ENCODE peak calls at places on chromosomes 11 and 22, in four cellular contexts. X is mammary epithelial cell, B is tibial artery, T is progenitor cell of endocrine pancreas. N is an unnamed sample.

GRCh38 chr11:66278396-66279091 is 569 bp downstream of the CNIH2 start:
- DNase-seq in X (no peak), B (no peak), T (no peak), N (no peak)

GRCh38 chr11:66933508-66933907 is 24.7 kb downstream of the PC start:
- DNase-seq in X (no peak), B (no peak), T (no peak), N (no peak)

GRCh38 chr11:134275534-134276395 is at the start of gene GLB1L3:
- DNase-seq in X (peak; percentile 63), B (no peak), T (peak; percentile 22), N (no peak)

GRCh38 chr22:37529652-37530345 is 10.6 kb upstream of the CARD10 start:
- DNase-seq in X (no peak), B (no peak), T (no peak), N (no peak)

GRCh38 chr11:9017773-9018172 is 14.0 kb upstream of the NRIP3 start:
- DNase-seq in X (no peak), B (peak; percentile 71), T (no peak), N (no peak)

GRCh38 chr11:63240791-63241379 is 2.5 kb downstream of the SLC22A25 start:
- DNase-seq in X (no peak), B (no peak), T (no peak), N (no peak)

GRCh38 chr11:43989162-43989961 is 46.9 kb downstream of the C11orf96 start:
- DNase-seq in X (no peak), B (peak; percentile 51), T (no peak), N (no peak)

GRCh38 chr11:30478923-30479322 is 107.2 kb downstream of the MPPED2 start:
- DNase-seq in X (no peak), B (peak; percentile 41), T (no peak), N (no peak)

GRCh38 chr22:27438271-27438980 is 363.1 kb downstream of the MN1 start:
- DNase-seq in X (no peak), B (peak; percentile 44), T (no peak), N (peak; percentile 33)

GRCh38 chr22:33803371-33803770 is 116.9 kb downstream of the LARGE1 start:
- DNase-seq in X (peak; percentile 75), B (no peak), T (no peak), N (no peak)

GRCh38 chr22:37345863-37346514 is 63.7 kb downstream of the CYTH4 start:
- DNase-seq in X (peak; percentile 65), B (no peak), T (no peak), N (no peak)

GRCh38 chr11:67351275-67352005 is 1.9 kb downstream of the POLD4 start:
- DNase-seq in X (peak; percentile 77), B (peak; percentile 41), T (no peak), N (peak; percentile 71)

GRCh38 chr11:80815752-80816453 is 1375.1 kb upstream of the TENM4 start:
- DNase-seq in X (peak; percentile 63), B (no peak), T (no peak), N (no peak)

GRCh38 chr11:129391864-129392263 is 16.2 kb downstream of the BARX2 start:
- DNase-seq in X (no peak), B (no peak), T (no peak), N (no peak)

GRCh38 chr11:3861698-3862097 is 6.2 kb downstream of the STIM1 start:
- DNase-seq in X (no peak), B (no peak), T (no peak), N (no peak)

GRCh38 chr11:116030697-116031331 is 526.6 kb upstream of the CADM1 start:
- DNase-seq in X (no peak), B (no peak), T (no peak), N (no peak)

GRCh38 chr22:45563362-45564040 is 60.8 kb downstream of the FBLN1 start:
- DNase-seq in X (no peak), B (no peak), T (no peak), N (no peak)

GRCh38 chr11:125140251-125140650 is 24.3 kb upstream of the PKNOX2 start:
- DNase-seq in X (no peak), B (no peak), T (no peak), N (no peak)

GRCh38 chr11:120137187-120137610 is 714 bp downstream of the TRIM29 start:
- DNase-seq in X (no peak), B (peak; percentile 11), T (no peak), N (no peak)

GRCh38 chr11:77636738-77637344 is 753 bp downstream of the CLNS1A start:
- DNase-seq in X (no peak), B (no peak), T (no peak), N (no peak)

GRCh38 chr11:70046089-70046488 is 32.0 kb upstream of the ANO1 start:
- DNase-seq in X (no peak), B (no peak), T (no peak), N (no peak)

GRCh38 chr11:134038897-134039470 is 29.9 kb upstream of the JAM3 start:
- DNase-seq in X (no peak), B (no peak), T (no peak), N (no peak)

GRCh38 chr11:77074205-77074604 is 7.4 kb downstream of the CAPN5 start:
- DNase-seq in X (no peak), B (no peak), T (no peak), N (no peak)

GRCh38 chr22:39717099-39717498 is 146.5 kb downstream of the CACNA1I start:
- DNase-seq in X (no peak), B (no peak), T (no peak), N (no peak)

GRCh38 chr11:128208329-128209220 is 378.8 kb downstream of the ETS1 start:
- DNase-seq in X (peak; percentile 94), B (peak; percentile 34), T (no peak), N (no peak)

GRCh38 chr22:19523240-19524169 is 705 bp downstream of the CLDN5 start:
- DNase-seq in X (peak; percentile 26), B (no peak), T (no peak), N (no peak)

GRCh38 chr11:77252555-77253270 is 48.8 kb downstream of the GDPD4 start:
- DNase-seq in X (peak; percentile 5), B (no peak), T (no peak), N (no peak)

GRCh38 chr22:28341001-28341400 is 338.6 kb downstream of the TTC28 start:
- DNase-seq in X (peak; percentile 64), B (no peak), T (no peak), N (no peak)

GRCh38 chr11:115848080-115848479 is 343.9 kb upstream of the CADM1 start:
- DNase-seq in X (no peak), B (no peak), T (no peak), N (no peak)

GRCh38 chr11:32312206-32312817 is 123.0 kb downstream of the WT1 start:
- DNase-seq in X (no peak), B (no peak), T (no peak), N (no peak)

GRCh38 chr11:56748597-56748996 is at the start of gene OR9G4:
- DNase-seq in X (no peak), B (no peak), T (no peak), N (no peak)

GRCh38 chr11:56751480-56751879 is 3.0 kb upstream of the OR9G4 start:
- DNase-seq in X (no peak), B (no peak), T (no peak), N (no peak)

DNA sequence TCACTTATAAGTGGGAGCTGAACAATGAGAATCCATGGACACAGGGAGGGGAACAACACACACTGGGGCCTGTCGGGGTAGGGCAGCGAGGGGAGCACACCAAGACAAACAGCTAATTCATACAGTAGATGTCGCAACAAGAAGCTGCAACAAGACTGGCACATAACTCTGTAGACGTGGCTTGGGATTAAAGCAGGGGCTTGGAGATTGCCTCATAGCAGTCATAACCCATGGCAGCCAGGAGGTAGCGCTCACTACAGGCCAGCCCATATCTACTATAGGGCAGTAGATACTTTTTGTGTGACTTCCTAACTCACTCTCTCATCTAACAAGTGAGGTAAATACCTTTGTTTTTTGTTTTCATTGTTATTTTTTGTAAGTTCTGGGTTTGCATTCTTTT is 1.7 kb upstream of the OR9G4 start:
- DNase-seq in X (no peak), B (no peak), T (no peak), N (no peak)
- TF ChIP-seq CTCF in X (no peak), B (no peak), T (no peak), N (no peak)

GRCh38 chr11:85749884-85750283 is 61.1 kb downstream of the SYTL2 start:
- DNase-seq in X (no peak), B (no peak), T (no peak), N (no peak)
- TF ChIP-seq CTCF in X (no peak), B (no peak), T (no peak), N (no peak)

GRCh38 chr11:774873-775592 is 2.3 kb downstream of the GATD1 start:
- DNase-seq in X (peak; percentile 64), B (no peak), T (no peak), N (no peak)
- TF ChIP-seq CTCF in X (no peak), B (no peak), T (no peak), N (no peak)

GRCh38 chr11:14522245-14522644 is 2.1 kb upstream of the PSMA1 start:
- DNase-seq in X (no peak), B (no peak), T (no peak), N (no peak)

GRCh38 chr11:14518820-14519219 is 1.4 kb downstream of the PSMA1 start:
- DNase-seq in X (no peak), B (no peak), T (no peak), N (no peak)

GRCh38 chr11:14519692-14520085 is 497 bp downstream of the PSMA1 start:
- DNase-seq in X (no peak), B (no peak), T (no peak), N (no peak)

GRCh38 chr11:14520902-14521151 is 641 bp upstream of the PSMA1 start:
- DNase-seq in X (no peak), B (no peak), T (no peak), N (no peak)

DNA sequence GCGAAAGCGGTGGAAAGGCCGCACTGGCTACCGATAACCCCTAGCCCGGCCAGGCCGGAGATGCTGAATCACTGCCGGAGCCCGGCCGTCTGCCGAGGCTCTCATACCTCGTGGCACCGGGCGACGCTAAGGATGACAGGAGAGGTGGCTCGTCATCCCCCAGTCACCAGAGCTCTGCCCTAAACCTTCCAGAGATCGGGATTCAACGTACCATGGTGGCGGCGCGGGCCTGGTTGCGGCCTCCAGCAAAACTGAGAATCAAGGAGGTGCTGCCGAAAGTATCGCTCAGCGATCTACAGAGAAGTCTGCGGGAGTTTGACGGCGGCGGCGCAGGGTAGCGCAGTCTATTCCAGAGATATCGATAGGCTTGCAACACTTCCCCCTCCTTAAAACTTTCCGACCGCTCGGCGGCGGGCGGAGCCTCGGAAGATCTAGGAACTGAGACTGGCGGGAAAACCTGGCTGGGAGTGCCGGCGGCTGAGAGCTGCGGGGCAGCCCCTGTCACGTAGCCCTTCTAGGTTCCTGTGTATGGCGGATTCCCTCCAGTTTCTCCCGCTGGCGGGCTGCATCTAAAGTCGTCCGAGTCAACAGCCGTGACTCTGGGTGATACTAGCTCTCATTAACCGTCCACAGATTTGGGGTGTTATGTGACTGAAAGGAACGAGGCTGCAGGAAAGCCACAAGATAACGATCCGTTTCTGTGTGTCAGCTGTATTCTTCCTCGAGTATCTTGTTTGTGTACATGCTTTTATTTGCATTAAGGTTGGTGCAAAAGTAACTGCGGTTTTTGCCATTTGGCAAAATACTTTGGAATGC is at the start of gene PSMA1:
- DNase-seq in X (peak; percentile 96), B (peak; percentile 96), T (peak; percentile 85), N (peak; percentile 45)
- TF ChIP-seq CTCF in X (no peak), B (peak; percentile 53), T (peak; percentile 27), N (no peak)

N was measured in D721Med.